ENCODE peak calls at places on chromosomes 4 and X, in six cellular contexts. T, W, G, M, D and Q are unnamed samples. For H3K4me1 and H3K36me3, the result is how much of the 10 kb centered on the place peaks cover.

GRCh38 chr4:188934320-188934975 is 795.2 kb downstream of the TRIML1 start:
- DNase-seq in T (peak), W (no peak), G (no peak), M (no peak), D (no peak), Q (no peak)

GRCh38 chrX:120839506-120839905 is 36.2 kb downstream of the CT47B1 start:
- DNase-seq in T (peak), W (no peak), G (no peak), M (no peak), D (no peak), Q (no peak)

GRCh38 chr4:78293841-78294301 is 236.7 kb downstream of the FRAS1 start:
- DNase-seq in T (peak), W (no peak), G (no peak), M (peak), D (no peak), Q (no peak)

GRCh38 chr4:1041147-1041935 is 29.9 kb downstream of the FGFRL1 start:
- DNase-seq in T (peak), W (peak), G (peak), M (peak), D (no peak), Q (no peak)

GRCh38 chrX:120476714-120477113 is 7.6 kb upstream of the LAMP2 start:
- DNase-seq in T (no peak), W (no peak), G (no peak), M (no peak), D (no peak), Q (no peak)

GRCh38 chr4:152224223-152224622 is 311.7 kb downstream of the FBXW7 start:
- DNase-seq in T (no peak), W (no peak), G (no peak), M (no peak), D (no peak), Q (no peak)

GRCh38 chr4:76155979-76156378 is 7.8 kb upstream of the NUP54 start:
- DNase-seq in T (no peak), W (no peak), G (no peak), M (no peak), D (no peak), Q (no peak)

GRCh38 chr4:157280673-157281072 is 60.1 kb downstream of the GRIA2 start:
- DNase-seq in T (peak), W (no peak), G (no peak), M (no peak), D (no peak), Q (no peak)

GRCh38 chr4:88660446-88661294 is 37.0 kb downstream of the NAP1L5 start:
- DNase-seq in T (peak), W (no peak), G (no peak), M (no peak), D (no peak), Q (no peak)

GRCh38 chr4:13872145-13872544 is 244.6 kb upstream of the BOD1L1 start:
- DNase-seq in T (no peak), W (no peak), G (no peak), M (no peak), D (no peak), Q (no peak)

GRCh38 chr4:112650332-112650731 is 13.4 kb downstream of the LARP7 start:
- DNase-seq in T (no peak), W (no peak), G (no peak), M (no peak), D (no peak), Q (no peak)

GRCh38 chrX:40544343-40545250 is 36.2 kb upstream of the ATP6AP2 start:
- DNase-seq in T (peak), W (no peak), G (no peak), M (no peak), D (no peak), Q (no peak)

GRCh38 chrX:39749135-39749534 is 348.6 kb downstream of the BCOR start:
- DNase-seq in T (no peak), W (no peak), G (no peak), M (no peak), D (no peak), Q (no peak)

GRCh38 chr4:1978741-1979476 is 29.9 kb downstream of the NELFA start:
- DNase-seq in T (no peak), W (no peak), G (no peak), M (no peak), D (no peak), Q (no peak)

GRCh38 chrX:2521092-2521926 is 20.5 kb upstream of the DHRSX start:
- DNase-seq in T (no peak), W (no peak), G (no peak), M (no peak), D (no peak), Q (no peak)

GRCh38 chr4:10057023-10057395 is 35.7 kb upstream of the SLC2A9 start:
- DNase-seq in T (no peak), W (no peak), G (no peak), M (no peak), D (no peak), Q (no peak)

DNA sequence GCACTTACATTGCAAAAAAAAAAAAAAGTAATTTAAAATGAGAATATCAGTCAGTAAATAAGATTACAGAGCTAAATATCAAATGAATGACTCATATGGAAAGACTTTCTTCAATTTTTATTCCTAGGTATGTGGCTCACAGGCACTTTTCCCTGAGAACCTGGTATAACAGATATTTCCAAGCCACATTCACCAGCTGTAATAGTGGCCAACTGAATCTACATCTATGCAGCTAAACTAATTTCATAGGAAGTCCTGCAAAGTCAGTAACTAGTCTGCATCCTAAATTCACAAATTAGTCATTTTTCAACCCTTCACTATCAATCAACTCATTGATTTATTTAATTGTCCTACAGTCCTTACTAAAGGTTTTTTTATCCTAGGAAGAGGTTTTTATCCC is 5.6 kb downstream of the PDE5A start:
- DNase-seq in T (peak), W (no peak), G (no peak), M (no peak), D (no peak), Q (no peak)
- H3K4me3 ChIP-seq in T (no peak), W (no peak), G (no peak), M (no peak), D (no peak), Q (no peak)

DNA sequence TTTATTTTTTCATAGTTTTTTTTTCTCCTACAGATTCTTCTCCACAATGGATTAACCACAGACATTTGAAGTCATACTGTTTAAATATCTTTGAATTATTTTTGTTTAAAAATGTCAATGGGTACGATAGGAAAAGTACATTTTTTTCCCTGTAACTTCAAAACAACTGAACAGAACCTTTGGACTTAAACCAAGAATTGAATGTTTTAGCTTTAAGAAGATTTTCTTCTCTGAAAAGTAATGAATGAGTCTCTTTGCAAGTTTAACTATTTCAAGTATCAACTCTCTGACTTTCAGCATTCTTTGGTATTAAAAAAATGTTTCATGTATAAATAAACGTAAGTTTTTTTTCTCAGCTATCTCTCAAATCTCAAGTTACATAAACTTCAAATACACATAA is 364.3 kb downstream of the FBXO8 start:
- DNase-seq in T (no peak), W (no peak), G (no peak), M (no peak), D (no peak), Q (no peak)
- H3K4me1 ChIP-seq in T (under half), W (under half), G (under half), M (under half), D (under half), Q (under half)

DNA sequence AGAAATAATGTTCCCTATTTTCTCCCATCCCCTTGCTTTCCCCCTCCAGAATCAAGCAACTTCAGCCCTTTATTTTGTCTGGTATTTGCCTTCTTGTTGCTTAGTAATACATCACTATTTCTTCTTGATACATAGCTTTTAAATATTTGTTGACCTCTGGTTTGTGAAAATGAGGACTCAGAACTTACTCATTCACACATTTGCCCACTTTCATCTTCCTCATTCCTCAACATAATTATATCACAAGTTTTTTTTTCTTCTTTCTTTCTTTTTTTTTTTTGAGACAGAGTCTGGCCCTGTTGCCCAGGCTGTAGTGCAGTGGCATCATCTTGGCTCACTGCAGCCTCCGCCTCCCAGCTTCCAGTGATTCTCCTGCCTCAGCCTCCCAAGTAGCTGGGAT is 28.9 kb upstream of the NDUFC1 start:
- DNase-seq in T (no peak), W (no peak), G (no peak), M (no peak), D (no peak), Q (no peak)
- H3K36me3 ChIP-seq in T (under half), W (under half), G (under half), M (under half), D (under half), Q (under half)

GRCh38 chrX:150582338-150582948 is 14.0 kb downstream of the MTM1 start:
- DNase-seq in T (no peak), W (no peak), G (no peak), M (no peak), D (no peak), Q (no peak)

GRCh38 chrX:150577174-150577573 is 8.8 kb downstream of the MTM1 start:
- DNase-seq in T (peak), W (no peak), G (no peak), M (no peak), D (no peak), Q (no peak)

GRCh38 chrX:150575415-150575814 is 7.0 kb downstream of the MTM1 start:
- DNase-seq in T (peak), W (no peak), G (no peak), M (no peak), D (no peak), Q (no peak)

DNA sequence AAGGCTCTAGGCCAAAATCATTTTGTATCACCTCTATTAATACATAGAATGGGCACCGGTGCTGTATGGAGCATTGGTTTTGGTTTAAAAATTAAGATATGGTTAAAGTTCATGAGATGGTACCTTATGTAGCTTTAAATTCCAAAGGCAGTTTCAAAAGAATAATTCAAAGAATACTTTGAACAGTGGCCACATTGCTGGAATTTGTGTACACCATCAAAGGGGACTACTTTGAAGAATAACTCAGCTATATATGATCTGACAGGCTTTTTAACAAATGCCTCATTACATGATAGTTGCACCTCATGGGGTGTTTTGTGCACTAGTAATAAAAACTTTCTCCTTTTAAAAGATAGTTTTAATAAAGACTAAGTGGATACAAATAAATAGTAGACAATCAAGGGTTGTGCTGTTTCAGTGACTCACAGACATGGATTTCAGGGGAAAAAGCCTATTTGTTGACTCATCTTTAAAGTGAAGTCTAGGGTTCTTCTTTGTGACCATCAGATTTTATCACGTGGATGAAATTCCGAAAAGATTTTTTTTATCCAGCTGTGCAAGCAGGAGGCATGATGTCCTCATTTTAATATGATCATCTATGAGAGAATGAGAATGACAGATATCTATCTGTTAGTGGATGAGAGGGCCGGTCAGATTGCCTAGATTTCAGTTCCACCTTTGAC is 12.8 kb downstream of the MTM1 start:
- DNase-seq in T (peak), W (no peak), G (no peak), M (no peak), D (no peak), Q (no peak)
- H3K4me3 ChIP-seq in T (no peak), W (no peak), G (no peak), M (no peak), D (no peak), Q (no peak)